ENCODE peak calls at places on chromosomes 16 and 17, in six cellular contexts. One of them, this sample, is unnamed.

GRCh38 chr17:19331134-19331533 is 31.4 kb downstream of the B9D1 start:
- DNase-seq in effector memory CD8-positive, alpha-beta T cell: no peak
- DNase-seq in fibroblast of villous mesenchyme: peak
- DNase-seq in MCF 10A: no peak
- DNase-seq in HFF-Myc: no peak
- DNase-seq in HT-29: no peak
- DNase-seq in this sample: peak

GRCh38 chr16:11052080-11052808 is 107.9 kb downstream of the CLEC16A start:
- DNase-seq in HT-29: no peak
- DNase-seq in HFF-Myc: no peak
- DNase-seq in MCF 10A: no peak
- DNase-seq in fibroblast of villous mesenchyme: no peak
- DNase-seq in effector memory CD8-positive, alpha-beta T cell: peak
- DNase-seq in this sample: no peak

GRCh38 chr16:22948058-22948602 is 134.2 kb downstream of the HS3ST2 start:
- DNase-seq in HT-29: no peak
- DNase-seq in MCF 10A: no peak
- DNase-seq in HFF-Myc: no peak
- DNase-seq in effector memory CD8-positive, alpha-beta T cell: no peak
- DNase-seq in fibroblast of villous mesenchyme: no peak
- DNase-seq in this sample: no peak

GRCh38 chr17:7435676-7436555 is 681 bp downstream of the TMEM102 start:
- DNase-seq in effector memory CD8-positive, alpha-beta T cell: peak
- DNase-seq in HT-29: no peak
- DNase-seq in HFF-Myc: no peak
- DNase-seq in MCF 10A: peak
- DNase-seq in fibroblast of villous mesenchyme: peak
- DNase-seq in this sample: no peak

GRCh38 chr17:12538003-12538402 is 127.7 kb upstream of the MYOCD start:
- DNase-seq in MCF 10A: no peak
- DNase-seq in fibroblast of villous mesenchyme: no peak
- DNase-seq in HT-29: no peak
- DNase-seq in effector memory CD8-positive, alpha-beta T cell: no peak
- DNase-seq in HFF-Myc: no peak
- DNase-seq in this sample: no peak

GRCh38 chr17:17941015-17941414 is 31.2 kb downstream of the TOM1L2 start:
- DNase-seq in MCF 10A: no peak
- DNase-seq in HT-29: no peak
- DNase-seq in fibroblast of villous mesenchyme: no peak
- DNase-seq in HFF-Myc: no peak
- DNase-seq in effector memory CD8-positive, alpha-beta T cell: no peak
- DNase-seq in this sample: no peak

GRCh38 chr16:85151603-85152413 is 39.5 kb upstream of the CIBAR2 start:
- DNase-seq in HT-29: peak
- DNase-seq in MCF 10A: peak
- DNase-seq in HFF-Myc: no peak
- DNase-seq in fibroblast of villous mesenchyme: peak
- DNase-seq in effector memory CD8-positive, alpha-beta T cell: no peak
- DNase-seq in this sample: peak

GRCh38 chr17:27558842-27559505 is 72.0 kb upstream of the LGALS9 start:
- DNase-seq in MCF 10A: no peak
- DNase-seq in HFF-Myc: no peak
- DNase-seq in HT-29: peak
- DNase-seq in fibroblast of villous mesenchyme: peak
- DNase-seq in effector memory CD8-positive, alpha-beta T cell: no peak
- DNase-seq in this sample: no peak

GRCh38 chr16:12096162-12096781 is 119.7 kb downstream of the SNX29 start:
- DNase-seq in HFF-Myc: no peak
- DNase-seq in MCF 10A: no peak
- DNase-seq in fibroblast of villous mesenchyme: peak
- DNase-seq in effector memory CD8-positive, alpha-beta T cell: no peak
- DNase-seq in HT-29: no peak
- DNase-seq in this sample: no peak

GRCh38 chr17:17035920-17036319 is 6.3 kb upstream of the MPRIP start:
- DNase-seq in fibroblast of villous mesenchyme: no peak
- DNase-seq in effector memory CD8-positive, alpha-beta T cell: no peak
- DNase-seq in MCF 10A: no peak
- DNase-seq in HFF-Myc: no peak
- DNase-seq in HT-29: no peak
- DNase-seq in this sample: no peak

GRCh38 chr16:86232496-86232895 is 277.8 kb upstream of the FOXF1 start:
- DNase-seq in HT-29: no peak
- DNase-seq in fibroblast of villous mesenchyme: no peak
- DNase-seq in effector memory CD8-positive, alpha-beta T cell: no peak
- DNase-seq in HFF-Myc: no peak
- DNase-seq in MCF 10A: no peak
- DNase-seq in this sample: no peak

GRCh38 chr17:74190807-74191206 is 12.7 kb upstream of the RPL38 start:
- DNase-seq in HFF-Myc: no peak
- DNase-seq in fibroblast of villous mesenchyme: peak
- DNase-seq in MCF 10A: peak
- DNase-seq in effector memory CD8-positive, alpha-beta T cell: no peak
- DNase-seq in HT-29: no peak
- DNase-seq in this sample: no peak

GRCh38 chr17:80737106-80738019 is 192.7 kb downstream of the RPTOR start:
- DNase-seq in HFF-Myc: no peak
- DNase-seq in effector memory CD8-positive, alpha-beta T cell: no peak
- DNase-seq in fibroblast of villous mesenchyme: no peak
- DNase-seq in MCF 10A: no peak
- DNase-seq in HT-29: no peak
- DNase-seq in this sample: no peak

GRCh38 chr17:42891539-42892152 is 9.0 kb upstream of the G6PC1 start:
- DNase-seq in MCF 10A: no peak
- DNase-seq in fibroblast of villous mesenchyme: no peak
- DNase-seq in HT-29: no peak
- DNase-seq in HFF-Myc: no peak
- DNase-seq in effector memory CD8-positive, alpha-beta T cell: no peak
- DNase-seq in this sample: no peak

GRCh38 chr16:22685162-22685830 is 128.7 kb upstream of the HS3ST2 start:
- DNase-seq in HFF-Myc: no peak
- DNase-seq in effector memory CD8-positive, alpha-beta T cell: no peak
- DNase-seq in MCF 10A: no peak
- DNase-seq in fibroblast of villous mesenchyme: peak
- DNase-seq in HT-29: no peak
- DNase-seq in this sample: no peak

GRCh38 chr17:6421700-6422604 is 13.0 kb downstream of the AIPL1 start:
- DNase-seq in fibroblast of villous mesenchyme: peak
- DNase-seq in effector memory CD8-positive, alpha-beta T cell: peak
- DNase-seq in MCF 10A: peak
- DNase-seq in HFF-Myc: no peak
- DNase-seq in HT-29: peak
- DNase-seq in this sample: no peak

GRCh38 chr16:89476811-89477261 is 13.5 kb downstream of the ANKRD11 start:
- DNase-seq in fibroblast of villous mesenchyme: no peak
- DNase-seq in effector memory CD8-positive, alpha-beta T cell: no peak
- DNase-seq in HFF-Myc: no peak
- DNase-seq in MCF 10A: no peak
- DNase-seq in HT-29: no peak
- DNase-seq in this sample: no peak

GRCh38 chr16:77943770-77944169 is 78.6 kb upstream of the CLEC3A start:
- DNase-seq in HFF-Myc: no peak
- DNase-seq in effector memory CD8-positive, alpha-beta T cell: no peak
- DNase-seq in MCF 10A: no peak
- DNase-seq in fibroblast of villous mesenchyme: no peak
- DNase-seq in HT-29: no peak
- DNase-seq in this sample: no peak

GRCh38 chr17:1089915-1090314 is 89.9 kb downstream of the ABR start:
- DNase-seq in HFF-Myc: no peak
- DNase-seq in fibroblast of villous mesenchyme: no peak
- DNase-seq in effector memory CD8-positive, alpha-beta T cell: no peak
- DNase-seq in HT-29: no peak
- DNase-seq in MCF 10A: no peak
- DNase-seq in this sample: no peak

GRCh38 chr16:81251871-81252270 is 13.4 kb downstream of the BCO1 start:
- DNase-seq in fibroblast of villous mesenchyme: peak
- DNase-seq in effector memory CD8-positive, alpha-beta T cell: no peak
- DNase-seq in HFF-Myc: no peak
- DNase-seq in MCF 10A: no peak
- DNase-seq in HT-29: no peak
- DNase-seq in this sample: peak

GRCh38 chr17:19933221-19933620 is 44.4 kb downstream of the AKAP10 start:
- DNase-seq in HFF-Myc: no peak
- DNase-seq in fibroblast of villous mesenchyme: peak
- DNase-seq in effector memory CD8-positive, alpha-beta T cell: no peak
- DNase-seq in MCF 10A: no peak
- DNase-seq in HT-29: no peak
- DNase-seq in this sample: no peak

GRCh38 chr16:12815361-12815760 is 11.7 kb upstream of the CPPED1 start:
- DNase-seq in fibroblast of villous mesenchyme: peak
- DNase-seq in HFF-Myc: no peak
- DNase-seq in effector memory CD8-positive, alpha-beta T cell: no peak
- DNase-seq in MCF 10A: no peak
- DNase-seq in HT-29: no peak
- DNase-seq in this sample: no peak

GRCh38 chr16:70749681-70750601 is 51.0 kb downstream of the VAC14 start:
- DNase-seq in fibroblast of villous mesenchyme: no peak
- DNase-seq in effector memory CD8-positive, alpha-beta T cell: no peak
- DNase-seq in HT-29: no peak
- DNase-seq in HFF-Myc: no peak
- DNase-seq in MCF 10A: no peak
- DNase-seq in this sample: no peak